ENCODE peak calls at places on chromosomes 2 and 18, in ten cellular contexts. G, T, M, F, D, H, W, B, P and S are unnamed samples. For H3K9me3, the result is how much of the 10 kb centered on the place peaks cover.

GRCh38 chr18:73924836-73925235 is 222.8 kb downstream of the FBXO15 start:
- DNase-seq in H (no peak), P (no peak), W (no peak), G (no peak), M (peak), T (no peak), F (no peak), D (no peak), B (peak), S (no peak)

GRCh38 chr2:105271393-105272045 is 30.0 kb downstream of the GPR45 start:
- DNase-seq in H (no peak), F (no peak), G (no peak), P (no peak), W (no peak), T (no peak), B (no peak), M (no peak), D (no peak), S (no peak)

GRCh38 chr2:61715501-61715900 is 138.4 kb downstream of the FAM161A start:
- DNase-seq in F (no peak), D (no peak), G (no peak), M (no peak), H (no peak), W (no peak), P (no peak), B (no peak), T (no peak), S (no peak)

GRCh38 chr2:86003967-86004366 is 101.7 kb downstream of the POLR1A start:
- DNase-seq in D (no peak), T (peak), P (no peak), M (no peak), W (no peak), H (no peak), B (no peak), F (no peak), G (no peak), S (no peak)

GRCh38 chr18:58183226-58183625 is 139.2 kb downstream of the NEDD4L start:
- DNase-seq in D (no peak), B (no peak), H (no peak), P (no peak), T (no peak), W (peak), F (no peak), M (no peak), G (no peak), S (no peak)

GRCh38 chr18:80194874-80195570 is 52.3 kb downstream of the PARD6G start:
- DNase-seq in M (no peak), H (no peak), T (no peak), P (no peak), W (no peak), D (no peak), B (no peak), G (no peak), F (no peak), S (no peak)

GRCh38 chr2:176680916-176681315 is 411.7 kb downstream of the MTX2 start:
- DNase-seq in G (no peak), D (no peak), M (no peak), T (no peak), B (no peak), H (no peak), P (peak), W (no peak), F (no peak), S (no peak)

GRCh38 chr2:65263257-65263656 is 35.6 kb downstream of the ACTR2 start:
- DNase-seq in W (no peak), B (peak), M (peak), D (no peak), H (no peak), F (no peak), P (no peak), T (no peak), G (no peak), S (no peak)

GRCh38 chr2:221671515-221671914 is 99.4 kb upstream of the EPHA4 start:
- DNase-seq in G (no peak), H (no peak), D (no peak), W (no peak), M (peak), P (no peak), T (no peak), F (no peak), B (peak), S (no peak)

GRCh38 chr2:19819097-19820065 is 82.4 kb downstream of the TTC32 start:
- DNase-seq in H (no peak), P (peak), D (no peak), W (no peak), M (peak), T (no peak), G (no peak), B (peak), F (no peak), S (no peak)
- TF ChIP-seq CTCF in H (no peak), P (no peak), D (no peak), W (no peak), M (no peak), T (no peak), G (no peak), B (no peak), F (no peak), S (no peak)

GRCh38 chr2:41495050-41495449 is 552.8 kb upstream of the PKDCC start:
- DNase-seq in B (no peak), G (no peak), P (no peak), W (no peak), M (no peak), D (no peak), H (no peak), T (no peak), F (no peak), S (no peak)

GRCh38 chr2:41496908-41497307 is 550.9 kb upstream of the PKDCC start:
- DNase-seq in T (peak), G (no peak), B (no peak), F (no peak), H (no peak), D (peak), P (no peak), M (no peak), W (no peak), S (no peak)

GRCh38 chr2:41500895-41501294 is 546.9 kb upstream of the PKDCC start:
- DNase-seq in P (no peak), T (no peak), B (no peak), M (no peak), G (no peak), F (no peak), D (no peak), H (no peak), W (no peak), S (no peak)

GRCh38 chr2:41502752-41503151 is 545.1 kb upstream of the PKDCC start:
- DNase-seq in D (no peak), F (no peak), B (no peak), M (no peak), G (no peak), W (no peak), T (no peak), H (no peak), P (no peak), S (no peak)

DNA sequence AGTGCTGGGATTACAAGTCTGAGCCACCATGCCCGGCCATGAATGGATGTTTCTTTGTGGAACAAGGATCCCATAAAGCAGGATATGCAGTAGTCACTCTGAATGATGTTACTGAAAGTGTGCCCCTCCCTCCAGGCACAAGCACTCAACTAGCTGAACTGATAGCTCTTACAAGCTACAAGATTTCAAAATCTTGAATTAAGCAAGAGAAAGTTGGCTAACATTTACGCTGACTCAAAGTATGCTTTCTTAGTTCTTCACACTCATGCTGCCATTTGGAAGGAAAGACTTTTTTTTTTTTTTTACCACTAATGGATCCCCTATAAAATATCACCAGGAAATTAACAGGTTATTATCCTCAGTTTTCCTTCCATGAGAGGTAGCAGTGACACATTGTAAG is 549.0 kb upstream of the PKDCC start:
- DNase-seq in T (no peak), W (no peak), F (no peak), B (no peak), H (no peak), D (no peak), P (peak), M (no peak), G (no peak), S (no peak)
- H3K9me3 ChIP-seq in T (under half), W (under half), F (under half), B (under half), H (under half), D (under half), P (under half), M (under half), G (half or more), S (under half)

GRCh38 chr2:197075286-197075685 is 148.8 kb upstream of the PGAP1 start:
- DNase-seq in G (no peak), P (no peak), H (no peak), B (peak), F (no peak), T (no peak), D (no peak), W (no peak), M (peak), S (no peak)

GRCh38 chr2:197077336-197077735 is 150.8 kb upstream of the PGAP1 start:
- DNase-seq in T (no peak), F (no peak), G (no peak), B (peak), D (no peak), M (peak), P (no peak), H (no peak), W (no peak), S (no peak)

GRCh38 chr2:197076652-197077051 is 150.1 kb upstream of the PGAP1 start:
- DNase-seq in D (no peak), H (no peak), P (no peak), M (no peak), W (no peak), T (no peak), B (no peak), G (no peak), F (no peak), S (no peak)

GRCh38 chr2:197073701-197074433 is 147.4 kb upstream of the PGAP1 start:
- DNase-seq in G (no peak), M (peak), F (peak), H (peak), T (no peak), W (peak), D (no peak), P (peak), B (peak), S (no peak)

DNA sequence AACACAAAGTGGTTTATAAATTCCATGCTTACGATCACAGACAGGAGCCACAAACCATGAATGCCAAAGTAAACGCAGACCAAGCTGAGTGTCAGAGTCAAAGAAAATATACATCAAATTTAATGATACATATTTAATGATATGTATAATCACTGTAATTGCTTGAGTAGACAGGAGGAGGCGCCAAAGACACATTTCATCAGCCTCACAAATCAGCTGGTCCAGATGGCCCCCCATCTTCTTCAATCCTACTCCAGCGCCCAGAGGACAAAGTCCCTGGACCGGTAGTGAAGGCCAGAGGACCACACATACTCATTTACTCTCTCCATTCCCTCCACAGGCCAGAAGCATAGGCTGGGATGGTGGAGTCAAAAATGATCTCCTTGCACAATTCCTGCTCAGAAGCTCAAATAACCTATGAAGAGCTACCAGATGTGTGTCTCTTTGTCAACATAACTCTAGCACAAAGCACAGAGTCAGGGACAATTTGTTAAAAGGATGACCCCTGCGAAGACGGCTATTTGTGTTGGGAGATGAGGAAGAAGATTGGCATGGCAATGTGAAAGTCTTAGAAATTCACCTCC is 149.3 kb upstream of the PGAP1 start:
- DNase-seq in G (no peak), H (no peak), B (no peak), T (peak), F (no peak), P (peak), M (no peak), W (no peak), D (no peak), S (no peak)
- TF ChIP-seq CTCF in G (peak), H (peak), B (peak), T (peak), F (peak), P (peak), M (peak), W (no peak), D (peak), S (peak)

DNA sequence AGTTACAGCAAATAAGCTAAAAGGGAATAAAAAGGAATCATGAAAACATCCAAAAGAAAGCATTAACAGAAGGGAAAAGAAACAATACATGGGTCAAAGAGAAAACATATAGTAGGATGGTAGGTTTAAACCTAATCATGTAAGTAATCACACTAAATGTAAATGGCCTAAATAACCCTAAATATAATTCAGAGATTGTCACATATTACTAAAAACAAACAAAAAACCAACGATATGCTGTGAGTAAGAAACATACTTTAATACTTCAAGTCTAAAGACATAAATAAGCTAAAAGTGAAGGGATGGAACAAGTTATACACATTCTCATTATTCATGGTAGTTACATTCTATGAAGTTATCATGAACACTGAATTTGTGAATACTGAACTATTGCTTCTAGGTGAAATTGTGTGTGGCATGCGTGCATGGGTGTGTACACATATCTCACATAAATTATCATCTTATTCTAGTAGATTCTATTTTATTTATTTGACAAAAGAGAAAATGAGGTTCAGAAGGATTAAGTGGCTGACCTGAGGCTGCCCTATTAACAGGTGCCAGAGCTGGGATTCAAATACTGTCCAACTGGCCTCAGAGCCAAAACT is 170.9 kb downstream of the SEPTIN10 start:
- DNase-seq in D (no peak), W (no peak), H (no peak), T (no peak), M (no peak), G (no peak), F (no peak), B (no peak), P (no peak), S (no peak)
- H3K9me3 ChIP-seq in D (under half), W (under half), H (under half), T (under half), M (under half), G (under half), F (under half), B (under half), P (under half), S (under half)

GRCh38 chr2:205712508-205712907 is 30.2 kb downstream of the NRP2 start:
- DNase-seq in D (no peak), H (no peak), M (peak), F (no peak), B (peak), P (peak), G (no peak), W (no peak), T (no peak), S (no peak)
- TF ChIP-seq CTCF in D (no peak), H (no peak), M (no peak), F (no peak), B (no peak), P (no peak), G (no peak), W (no peak), T (no peak), S (no peak)

DNA sequence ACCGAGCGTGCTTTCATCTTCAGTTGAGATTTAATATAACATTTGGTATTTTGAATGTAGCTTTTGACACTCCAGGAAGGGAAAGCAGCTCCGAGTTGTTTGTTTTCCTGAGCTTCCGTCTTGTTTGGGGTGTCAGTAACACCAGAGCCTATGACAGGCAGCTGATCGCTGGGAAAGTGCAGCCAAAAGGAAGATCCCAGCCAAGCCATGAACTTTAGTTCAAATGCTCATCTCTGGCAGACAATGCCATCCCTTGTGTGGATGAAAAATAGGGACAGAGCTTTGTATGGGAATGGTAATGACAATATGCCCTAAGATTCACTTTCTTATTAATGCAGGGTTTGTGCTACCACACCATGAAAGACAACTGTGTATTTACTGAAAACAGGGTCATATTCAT is 24.9 kb upstream of the PHLPP1 start:
- DNase-seq in D (no peak), W (no peak), H (no peak), M (no peak), T (no peak), B (no peak), G (no peak), P (no peak), F (no peak), S (no peak)
- H3K9me3 ChIP-seq in D (under half), W (under half), H (under half), M (under half), T (under half), B (under half), G (under half), P (under half), F (under half), S (under half)

GRCh38 chr2:59756145-59756544 is 797.3 kb downstream of the BCL11A start:
- DNase-seq in F (no peak), D (no peak), H (no peak), G (no peak), W (no peak), T (no peak), P (no peak), M (no peak), B (no peak), S (no peak)

GRCh38 chr2:59752512-59752911 is 800.9 kb downstream of the BCL11A start:
- DNase-seq in W (no peak), H (no peak), T (no peak), F (no peak), G (no peak), M (no peak), B (no peak), D (no peak), P (no peak), S (no peak)

DNA sequence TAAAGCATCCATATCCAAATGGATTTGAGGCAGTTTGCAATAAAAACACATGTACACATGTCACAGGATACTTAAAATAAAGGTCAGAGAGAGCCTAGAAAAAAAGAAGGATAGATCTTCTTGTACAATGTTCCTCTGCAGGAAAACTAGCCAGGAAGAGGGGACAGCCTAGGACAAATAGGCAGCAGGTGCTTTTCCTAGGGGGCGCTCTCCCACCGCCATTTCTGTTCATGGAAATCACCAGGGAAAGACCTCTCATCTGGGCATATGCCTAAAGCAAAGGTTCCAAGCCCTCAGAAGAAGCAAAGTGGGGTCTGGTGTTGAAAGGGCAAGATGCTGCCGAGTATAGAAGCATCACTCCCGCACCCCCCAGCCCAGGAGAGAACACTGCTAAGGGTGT is 799.1 kb downstream of the BCL11A start:
- DNase-seq in M (no peak), H (no peak), F (no peak), G (peak), D (no peak), T (no peak), W (no peak), B (no peak), P (no peak), S (no peak)
- TF ChIP-seq CTCF in M (no peak), H (no peak), F (no peak), G (peak), D (no peak), T (no peak), W (no peak), B (no peak), P (no peak), S (no peak)

GRCh38 chr2:229245013-229245412 is 26.1 kb downstream of the PID1 start:
- DNase-seq in W (no peak), T (no peak), P (peak), H (no peak), F (no peak), M (no peak), B (no peak), D (no peak), G (no peak), S (no peak)
- H3K9me3 ChIP-seq in W (under half), T (under half), P (under half), H (under half), F (under half), M (under half), B (under half), D (under half), G (under half), S (under half)

GRCh38 chr2:235833971-235834620 is 334.1 kb downstream of the GBX2 start:
- DNase-seq in G (no peak), F (no peak), H (no peak), M (no peak), B (no peak), D (no peak), T (no peak), P (no peak), W (no peak), S (no peak)
- TF ChIP-seq CTCF in G (peak), F (no peak), H (no peak), M (no peak), B (no peak), D (no peak), T (no peak), P (no peak), W (no peak), S (no peak)